ENCODE peak calls at places on chromosomes 12 and 14, in ten cellular contexts. One of them, this sample, is unnamed.

GRCh38 chr14:86532219-86532618 is 1002.3 kb downstream of the FLRT2 start:
- DNase-seq in transverse colon: no peak
- DNase-seq in GM12891: no peak
- DNase-seq in prostate gland: no peak
- DNase-seq in GM23338: no peak
- DNase-seq in suprapubic skin: no peak
- DNase-seq in SK-N-SH: no peak
- DNase-seq in stomach: peak; percentile 56
- DNase-seq in HL-60: no peak
- DNase-seq in upper lobe of left lung: no peak
- DNase-seq in this sample: no peak

GRCh38 chr14:83372271-83372670 is 1838.6 kb upstream of the SEL1L start:
- DNase-seq in SK-N-SH: no peak
- DNase-seq in suprapubic skin: no peak
- DNase-seq in stomach: no peak
- DNase-seq in prostate gland: no peak
- DNase-seq in upper lobe of left lung: no peak
- DNase-seq in GM23338: no peak
- DNase-seq in HL-60: no peak
- DNase-seq in transverse colon: no peak
- DNase-seq in GM12891: no peak
- DNase-seq in this sample: no peak

GRCh38 chr12:86801439-86801838 is 545.2 kb upstream of the MGAT4C start:
- DNase-seq in SK-N-SH: no peak
- DNase-seq in suprapubic skin: no peak
- DNase-seq in transverse colon: no peak
- DNase-seq in GM23338: no peak
- DNase-seq in GM12891: no peak
- DNase-seq in stomach: no peak
- DNase-seq in HL-60: no peak
- DNase-seq in prostate gland: no peak
- DNase-seq in upper lobe of left lung: no peak
- DNase-seq in this sample: no peak

GRCh38 chr12:103348935-103349334 is 146.8 kb downstream of the C12orf42 start:
- DNase-seq in HL-60: no peak
- DNase-seq in SK-N-SH: no peak
- DNase-seq in GM23338: no peak
- DNase-seq in suprapubic skin: no peak
- DNase-seq in prostate gland: no peak
- DNase-seq in stomach: no peak
- DNase-seq in transverse colon: no peak
- DNase-seq in GM12891: no peak
- DNase-seq in upper lobe of left lung: no peak
- DNase-seq in this sample: no peak

GRCh38 chr14:74619672-74620131 is 7.7 kb upstream of the LTBP2 start:
- DNase-seq in GM23338: no peak
- DNase-seq in HL-60: no peak
- DNase-seq in prostate gland: no peak
- DNase-seq in suprapubic skin: no peak
- DNase-seq in stomach: peak; percentile 53
- DNase-seq in GM12891: no peak
- DNase-seq in SK-N-SH: no peak
- DNase-seq in upper lobe of left lung: peak; percentile 63
- DNase-seq in transverse colon: peak; percentile 59
- DNase-seq in this sample: no peak

GRCh38 chr12:116161588-116161987 is 115.9 kb downstream of the MED13L start:
- DNase-seq in transverse colon: no peak
- DNase-seq in HL-60: no peak
- DNase-seq in suprapubic skin: no peak
- DNase-seq in stomach: no peak
- DNase-seq in upper lobe of left lung: no peak
- DNase-seq in GM12891: no peak
- DNase-seq in SK-N-SH: no peak
- DNase-seq in prostate gland: no peak
- DNase-seq in GM23338: no peak
- DNase-seq in this sample: no peak

GRCh38 chr12:14239935-14240872 is 125.3 kb upstream of the ATF7IP start:
- DNase-seq in GM12891: no peak
- DNase-seq in transverse colon: peak; percentile 50
- DNase-seq in suprapubic skin: no peak
- DNase-seq in GM23338: peak; percentile 74
- DNase-seq in SK-N-SH: peak; percentile 33
- DNase-seq in HL-60: no peak
- DNase-seq in stomach: no peak
- DNase-seq in upper lobe of left lung: peak; percentile 51
- DNase-seq in prostate gland: peak; percentile 46
- DNase-seq in this sample: no peak

GRCh38 chr14:60485600-60486251 is at the start of gene C14orf39:
- DNase-seq in upper lobe of left lung: no peak
- DNase-seq in transverse colon: no peak
- DNase-seq in GM12891: no peak
- DNase-seq in SK-N-SH: peak; percentile 84
- DNase-seq in prostate gland: no peak
- DNase-seq in GM23338: peak; percentile 84
- DNase-seq in suprapubic skin: no peak
- DNase-seq in stomach: no peak
- DNase-seq in HL-60: no peak
- DNase-seq in this sample: peak; percentile 3

DNA sequence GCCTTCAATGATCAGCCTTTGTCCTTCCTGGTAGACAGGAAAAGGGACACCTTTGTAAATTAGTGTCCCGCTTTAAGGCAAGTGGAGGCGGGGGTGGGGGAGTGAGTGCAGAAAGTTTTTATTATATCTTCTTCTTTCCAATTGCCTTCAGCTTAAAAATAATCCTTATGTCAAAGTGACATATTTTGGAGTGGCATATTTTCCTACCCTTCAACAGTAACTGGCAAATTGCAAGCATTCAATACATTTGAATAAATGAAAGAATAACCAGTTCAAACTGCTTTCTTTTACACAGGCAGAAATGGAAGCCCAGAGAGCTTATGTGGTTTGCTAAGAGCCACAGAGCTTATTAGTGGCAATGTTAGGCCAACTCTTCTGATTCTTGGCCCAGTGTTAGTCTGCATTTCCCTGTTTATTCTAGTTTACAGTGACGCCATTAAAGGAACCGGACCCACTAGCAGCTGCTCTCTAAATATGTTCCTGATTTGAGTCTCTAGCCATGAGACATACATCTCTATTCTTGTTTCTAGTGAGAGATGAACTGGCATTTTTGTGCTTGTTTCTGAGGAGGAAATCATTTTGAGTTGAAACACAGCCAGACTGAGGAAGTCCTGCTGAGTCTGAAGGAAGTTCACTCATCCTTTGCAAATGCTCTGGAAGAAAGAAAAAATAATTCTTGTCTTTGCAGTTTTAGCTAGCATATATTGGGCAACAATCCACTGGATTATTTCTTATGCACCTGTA is 468.7 kb downstream of the NOVA1 start:
- DNase-seq in GM23338: no peak
- DNase-seq in prostate gland: no peak
- DNase-seq in HL-60: no peak
- DNase-seq in GM12891: no peak
- DNase-seq in suprapubic skin: no peak
- DNase-seq in SK-N-SH: no peak
- DNase-seq in stomach: no peak
- DNase-seq in upper lobe of left lung: no peak
- DNase-seq in transverse colon: no peak
- DNase-seq in this sample: no peak
- TF ChIP-seq POLR2AphosphoS5 in GM23338: no peak
- TF ChIP-seq POLR2AphosphoS5 in prostate gland: no peak
- TF ChIP-seq POLR2AphosphoS5 in HL-60: no peak
- TF ChIP-seq POLR2AphosphoS5 in GM12891: no peak
- TF ChIP-seq POLR2AphosphoS5 in suprapubic skin: no peak
- TF ChIP-seq POLR2AphosphoS5 in SK-N-SH: no peak
- TF ChIP-seq POLR2AphosphoS5 in stomach: no peak
- TF ChIP-seq POLR2AphosphoS5 in upper lobe of left lung: no peak
- TF ChIP-seq POLR2AphosphoS5 in transverse colon: no peak
- TF ChIP-seq POLR2AphosphoS5 in this sample: no peak

GRCh38 chr12:11660624-11661023 is 11.2 kb downstream of the ETV6 start:
- DNase-seq in prostate gland: no peak
- DNase-seq in suprapubic skin: no peak
- DNase-seq in HL-60: no peak
- DNase-seq in stomach: no peak
- DNase-seq in transverse colon: no peak
- DNase-seq in GM23338: no peak
- DNase-seq in SK-N-SH: no peak
- DNase-seq in GM12891: no peak
- DNase-seq in upper lobe of left lung: no peak
- DNase-seq in this sample: no peak

GRCh38 chr12:11657511-11657910 is 8.0 kb downstream of the ETV6 start:
- DNase-seq in HL-60: no peak
- DNase-seq in GM23338: no peak
- DNase-seq in transverse colon: no peak
- DNase-seq in SK-N-SH: no peak
- DNase-seq in GM12891: no peak
- DNase-seq in stomach: no peak
- DNase-seq in upper lobe of left lung: no peak
- DNase-seq in prostate gland: no peak
- DNase-seq in suprapubic skin: no peak
- DNase-seq in this sample: no peak

GRCh38 chr12:11656550-11656949 is 7.1 kb downstream of the ETV6 start:
- DNase-seq in transverse colon: no peak
- DNase-seq in HL-60: no peak
- DNase-seq in SK-N-SH: no peak
- DNase-seq in GM12891: no peak
- DNase-seq in upper lobe of left lung: peak; percentile 51
- DNase-seq in suprapubic skin: no peak
- DNase-seq in GM23338: no peak
- DNase-seq in stomach: no peak
- DNase-seq in prostate gland: no peak
- DNase-seq in this sample: no peak

GRCh38 chr12:11661491-11662085 is 12.1 kb downstream of the ETV6 start:
- DNase-seq in stomach: peak; percentile 67
- DNase-seq in GM23338: no peak
- DNase-seq in prostate gland: no peak
- DNase-seq in SK-N-SH: no peak
- DNase-seq in suprapubic skin: no peak
- DNase-seq in GM12891: no peak
- DNase-seq in HL-60: no peak
- DNase-seq in upper lobe of left lung: no peak
- DNase-seq in transverse colon: no peak
- DNase-seq in this sample: no peak

DNA sequence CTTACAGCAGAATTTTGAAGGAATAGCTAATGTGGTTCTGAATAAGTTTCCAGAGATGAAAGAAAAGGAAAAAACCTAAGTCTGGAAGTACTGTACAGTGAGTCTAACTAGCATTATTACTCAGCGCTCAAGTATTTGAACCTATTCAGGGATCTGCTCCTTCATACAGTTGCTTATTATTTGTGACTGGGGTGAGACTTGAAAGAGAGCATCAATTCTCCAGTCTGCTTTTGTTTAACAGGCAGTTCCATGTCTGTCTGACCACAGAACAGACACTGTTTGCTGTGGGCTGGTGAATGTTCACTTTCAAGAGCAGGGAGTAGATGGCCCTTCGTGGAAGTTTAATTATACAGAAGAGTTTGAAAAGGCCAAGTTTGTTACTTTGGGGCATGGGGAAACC is 9.3 kb downstream of the ETV6 start:
- DNase-seq in stomach: no peak
- DNase-seq in transverse colon: no peak
- DNase-seq in GM12891: no peak
- DNase-seq in upper lobe of left lung: no peak
- DNase-seq in GM23338: no peak
- DNase-seq in HL-60: no peak
- DNase-seq in prostate gland: no peak
- DNase-seq in suprapubic skin: no peak
- DNase-seq in SK-N-SH: no peak
- DNase-seq in this sample: no peak
- TF ChIP-seq POLR2AphosphoS5 in stomach: no peak
- TF ChIP-seq POLR2AphosphoS5 in transverse colon: no peak
- TF ChIP-seq POLR2AphosphoS5 in GM12891: no peak
- TF ChIP-seq POLR2AphosphoS5 in upper lobe of left lung: no peak
- TF ChIP-seq POLR2AphosphoS5 in GM23338: no peak
- TF ChIP-seq POLR2AphosphoS5 in HL-60: no peak
- TF ChIP-seq POLR2AphosphoS5 in prostate gland: no peak
- TF ChIP-seq POLR2AphosphoS5 in suprapubic skin: no peak
- TF ChIP-seq POLR2AphosphoS5 in SK-N-SH: no peak
- TF ChIP-seq POLR2AphosphoS5 in this sample: no peak

GRCh38 chr12:78888583-78888982 is 24.0 kb downstream of the SYT1 start:
- DNase-seq in suprapubic skin: no peak
- DNase-seq in upper lobe of left lung: no peak
- DNase-seq in stomach: no peak
- DNase-seq in GM12891: no peak
- DNase-seq in HL-60: no peak
- DNase-seq in SK-N-SH: no peak
- DNase-seq in GM23338: peak; percentile 30
- DNase-seq in transverse colon: no peak
- DNase-seq in prostate gland: no peak
- DNase-seq in this sample: no peak

GRCh38 chr12:78885466-78885865 is 20.9 kb downstream of the SYT1 start:
- DNase-seq in SK-N-SH: no peak
- DNase-seq in GM12891: no peak
- DNase-seq in stomach: no peak
- DNase-seq in transverse colon: no peak
- DNase-seq in HL-60: no peak
- DNase-seq in prostate gland: no peak
- DNase-seq in GM23338: peak; percentile 64
- DNase-seq in upper lobe of left lung: no peak
- DNase-seq in suprapubic skin: no peak
- DNase-seq in this sample: no peak

GRCh38 chr12:78887444-78887843 is 22.9 kb downstream of the SYT1 start:
- DNase-seq in prostate gland: no peak
- DNase-seq in SK-N-SH: no peak
- DNase-seq in transverse colon: no peak
- DNase-seq in HL-60: no peak
- DNase-seq in GM12891: no peak
- DNase-seq in stomach: no peak
- DNase-seq in GM23338: no peak
- DNase-seq in suprapubic skin: no peak
- DNase-seq in upper lobe of left lung: no peak
- DNase-seq in this sample: no peak

GRCh38 chr12:78891646-78892353 is 27.2 kb downstream of the SYT1 start:
- DNase-seq in HL-60: no peak
- DNase-seq in transverse colon: no peak
- DNase-seq in GM23338: no peak
- DNase-seq in stomach: no peak
- DNase-seq in prostate gland: no peak
- DNase-seq in SK-N-SH: no peak
- DNase-seq in upper lobe of left lung: no peak
- DNase-seq in suprapubic skin: no peak
- DNase-seq in GM12891: no peak
- DNase-seq in this sample: no peak

GRCh38 chr12:78887008-78887407 is 22.4 kb downstream of the SYT1 start:
- DNase-seq in SK-N-SH: no peak
- DNase-seq in GM23338: no peak
- DNase-seq in GM12891: no peak
- DNase-seq in transverse colon: no peak
- DNase-seq in prostate gland: no peak
- DNase-seq in suprapubic skin: no peak
- DNase-seq in HL-60: no peak
- DNase-seq in upper lobe of left lung: no peak
- DNase-seq in stomach: no peak
- DNase-seq in this sample: no peak
- TF ChIP-seq POLR2AphosphoS5 in SK-N-SH: peak; percentile 44
- TF ChIP-seq POLR2AphosphoS5 in GM23338: no peak
- TF ChIP-seq POLR2AphosphoS5 in GM12891: no peak
- TF ChIP-seq POLR2AphosphoS5 in transverse colon: no peak
- TF ChIP-seq POLR2AphosphoS5 in prostate gland: no peak
- TF ChIP-seq POLR2AphosphoS5 in suprapubic skin: no peak
- TF ChIP-seq POLR2AphosphoS5 in HL-60: no peak
- TF ChIP-seq POLR2AphosphoS5 in upper lobe of left lung: no peak
- TF ChIP-seq POLR2AphosphoS5 in stomach: no peak
- TF ChIP-seq POLR2AphosphoS5 in this sample: no peak

GRCh38 chr12:28885275-28885674 is 263.8 kb upstream of the FAR2 start:
- DNase-seq in suprapubic skin: no peak
- DNase-seq in prostate gland: no peak
- DNase-seq in HL-60: no peak
- DNase-seq in transverse colon: no peak
- DNase-seq in upper lobe of left lung: no peak
- DNase-seq in GM23338: no peak
- DNase-seq in GM12891: no peak
- DNase-seq in stomach: no peak
- DNase-seq in SK-N-SH: no peak
- DNase-seq in this sample: no peak

GRCh38 chr12:28887591-28887990 is 261.5 kb upstream of the FAR2 start:
- DNase-seq in stomach: no peak
- DNase-seq in GM23338: no peak
- DNase-seq in GM12891: no peak
- DNase-seq in transverse colon: no peak
- DNase-seq in upper lobe of left lung: no peak
- DNase-seq in prostate gland: no peak
- DNase-seq in SK-N-SH: no peak
- DNase-seq in HL-60: no peak
- DNase-seq in suprapubic skin: no peak
- DNase-seq in this sample: no peak

GRCh38 chr12:28882444-28882843 is 266.6 kb upstream of the FAR2 start:
- DNase-seq in HL-60: no peak
- DNase-seq in transverse colon: no peak
- DNase-seq in SK-N-SH: no peak
- DNase-seq in stomach: no peak
- DNase-seq in GM23338: no peak
- DNase-seq in upper lobe of left lung: no peak
- DNase-seq in prostate gland: no peak
- DNase-seq in GM12891: no peak
- DNase-seq in suprapubic skin: no peak
- DNase-seq in this sample: no peak

GRCh38 chr12:28884861-28885260 is 264.2 kb upstream of the FAR2 start:
- DNase-seq in HL-60: no peak
- DNase-seq in transverse colon: no peak
- DNase-seq in GM12891: no peak
- DNase-seq in stomach: no peak
- DNase-seq in SK-N-SH: peak; percentile 3
- DNase-seq in suprapubic skin: no peak
- DNase-seq in upper lobe of left lung: no peak
- DNase-seq in prostate gland: no peak
- DNase-seq in GM23338: no peak
- DNase-seq in this sample: no peak

GRCh38 chr12:28883406-28883997 is 265.6 kb upstream of the FAR2 start:
- DNase-seq in stomach: no peak
- DNase-seq in upper lobe of left lung: no peak
- DNase-seq in SK-N-SH: peak; percentile 39
- DNase-seq in HL-60: no peak
- DNase-seq in prostate gland: no peak
- DNase-seq in transverse colon: no peak
- DNase-seq in GM23338: no peak
- DNase-seq in GM12891: no peak
- DNase-seq in suprapubic skin: no peak
- DNase-seq in this sample: no peak
- TF ChIP-seq POLR2AphosphoS5 in stomach: no peak
- TF ChIP-seq POLR2AphosphoS5 in upper lobe of left lung: no peak
- TF ChIP-seq POLR2AphosphoS5 in SK-N-SH: peak; percentile 35
- TF ChIP-seq POLR2AphosphoS5 in HL-60: no peak
- TF ChIP-seq POLR2AphosphoS5 in prostate gland: no peak
- TF ChIP-seq POLR2AphosphoS5 in transverse colon: no peak
- TF ChIP-seq POLR2AphosphoS5 in GM23338: no peak
- TF ChIP-seq POLR2AphosphoS5 in GM12891: no peak
- TF ChIP-seq POLR2AphosphoS5 in suprapubic skin: no peak
- TF ChIP-seq POLR2AphosphoS5 in this sample: no peak